ENCODE peak calls at places on chromosomes 4 and X, in ten cellular contexts. One of them, this sample, is unnamed.

GRCh38 chrX:47144626-47145407 is at the start of the genes NDUFB11 and RBM10:
- DNase-seq in fibroblast of mammary gland: peak
- DNase-seq in fibroblast of villous mesenchyme: peak
- DNase-seq in upper lobe of right lung: peak
- DNase-seq in kidney epithelial cell: peak
- DNase-seq in spleen: peak
- DNase-seq in bronchial epithelial cell: peak
- DNase-seq in lower lobe of right lung: peak
- DNase-seq in astrocyte: peak
- DNase-seq in choroid plexus epithelial cell: peak
- DNase-seq in this sample: peak

GRCh38 chrX:105331244-105331643 is 110.8 kb upstream of the TEX13A start:
- DNase-seq in fibroblast of mammary gland: peak
- DNase-seq in fibroblast of villous mesenchyme: peak
- DNase-seq in upper lobe of right lung: no peak
- DNase-seq in kidney epithelial cell: no peak
- DNase-seq in spleen: no peak
- DNase-seq in bronchial epithelial cell: peak
- DNase-seq in lower lobe of right lung: no peak
- DNase-seq in astrocyte: peak
- DNase-seq in choroid plexus epithelial cell: peak
- DNase-seq in this sample: peak

GRCh38 chr4:63085091-63085490 is 1324.2 kb downstream of the TECRL start:
- DNase-seq in fibroblast of mammary gland: no peak
- DNase-seq in fibroblast of villous mesenchyme: no peak
- DNase-seq in upper lobe of right lung: no peak
- DNase-seq in kidney epithelial cell: no peak
- DNase-seq in spleen: no peak
- DNase-seq in bronchial epithelial cell: peak
- DNase-seq in lower lobe of right lung: no peak
- DNase-seq in astrocyte: no peak
- DNase-seq in choroid plexus epithelial cell: peak
- DNase-seq in this sample: no peak

GRCh38 chr4:152807294-152807829 is 27.6 kb downstream of the ARFIP1 start:
- DNase-seq in fibroblast of mammary gland: peak
- DNase-seq in fibroblast of villous mesenchyme: peak
- DNase-seq in upper lobe of right lung: no peak
- DNase-seq in kidney epithelial cell: peak
- DNase-seq in spleen: no peak
- DNase-seq in bronchial epithelial cell: peak
- DNase-seq in lower lobe of right lung: no peak
- DNase-seq in astrocyte: peak
- DNase-seq in choroid plexus epithelial cell: peak
- DNase-seq in this sample: peak

GRCh38 chr4:165175879-165176278 is 31.5 kb upstream of the KLHL2 start:
- DNase-seq in fibroblast of mammary gland: no peak
- DNase-seq in fibroblast of villous mesenchyme: no peak
- DNase-seq in upper lobe of right lung: no peak
- DNase-seq in kidney epithelial cell: no peak
- DNase-seq in spleen: no peak
- DNase-seq in bronchial epithelial cell: no peak
- DNase-seq in lower lobe of right lung: no peak
- DNase-seq in astrocyte: peak
- DNase-seq in choroid plexus epithelial cell: no peak
- DNase-seq in this sample: no peak

GRCh38 chrX:1468250-1468772 is 15.6 kb upstream of the ASMTL start:
- DNase-seq in fibroblast of mammary gland: peak
- DNase-seq in fibroblast of villous mesenchyme: no peak
- DNase-seq in upper lobe of right lung: peak
- DNase-seq in kidney epithelial cell: no peak
- DNase-seq in spleen: peak
- DNase-seq in bronchial epithelial cell: no peak
- DNase-seq in lower lobe of right lung: no peak
- DNase-seq in astrocyte: peak
- DNase-seq in choroid plexus epithelial cell: peak
- DNase-seq in this sample: peak

GRCh38 chr4:140037353-140038030 is 116.5 kb downstream of the MAML3 start:
- DNase-seq in fibroblast of mammary gland: peak
- DNase-seq in fibroblast of villous mesenchyme: peak
- DNase-seq in upper lobe of right lung: no peak
- DNase-seq in kidney epithelial cell: peak
- DNase-seq in spleen: no peak
- DNase-seq in bronchial epithelial cell: peak
- DNase-seq in lower lobe of right lung: no peak
- DNase-seq in astrocyte: peak
- DNase-seq in choroid plexus epithelial cell: peak
- DNase-seq in this sample: peak

GRCh38 chr4:141658316-141658715 is 21.9 kb downstream of the IL15 start:
- DNase-seq in fibroblast of mammary gland: no peak
- DNase-seq in fibroblast of villous mesenchyme: no peak
- DNase-seq in upper lobe of right lung: no peak
- DNase-seq in kidney epithelial cell: no peak
- DNase-seq in spleen: no peak
- DNase-seq in bronchial epithelial cell: no peak
- DNase-seq in lower lobe of right lung: no peak
- DNase-seq in astrocyte: no peak
- DNase-seq in choroid plexus epithelial cell: no peak
- DNase-seq in this sample: no peak

GRCh38 chr4:7320413-7320812 is 114.3 kb downstream of the PSAPL1 start:
- DNase-seq in fibroblast of mammary gland: no peak
- DNase-seq in fibroblast of villous mesenchyme: no peak
- DNase-seq in upper lobe of right lung: no peak
- DNase-seq in kidney epithelial cell: no peak
- DNase-seq in spleen: no peak
- DNase-seq in bronchial epithelial cell: no peak
- DNase-seq in lower lobe of right lung: no peak
- DNase-seq in astrocyte: no peak
- DNase-seq in choroid plexus epithelial cell: no peak
- DNase-seq in this sample: no peak

GRCh38 chr4:20639346-20639745 is 60.9 kb upstream of the PACRGL start:
- DNase-seq in fibroblast of mammary gland: no peak
- DNase-seq in fibroblast of villous mesenchyme: no peak
- DNase-seq in upper lobe of right lung: no peak
- DNase-seq in kidney epithelial cell: no peak
- DNase-seq in spleen: no peak
- DNase-seq in bronchial epithelial cell: no peak
- DNase-seq in lower lobe of right lung: no peak
- DNase-seq in astrocyte: no peak
- DNase-seq in choroid plexus epithelial cell: no peak
- DNase-seq in this sample: no peak

GRCh38 chrX:69507500-69507789 is 3.3 kb downstream of the NALF2 start:
- DNase-seq in fibroblast of mammary gland: no peak
- DNase-seq in fibroblast of villous mesenchyme: no peak
- DNase-seq in upper lobe of right lung: no peak
- DNase-seq in kidney epithelial cell: no peak
- DNase-seq in spleen: no peak
- DNase-seq in bronchial epithelial cell: no peak
- DNase-seq in lower lobe of right lung: no peak
- DNase-seq in astrocyte: no peak
- DNase-seq in choroid plexus epithelial cell: no peak
- DNase-seq in this sample: no peak
- H3K4me3 ChIP-seq in fibroblast of mammary gland: no peak
- H3K4me3 ChIP-seq in fibroblast of villous mesenchyme: no peak
- H3K4me3 ChIP-seq in upper lobe of right lung: no peak
- H3K4me3 ChIP-seq in kidney epithelial cell: no peak
- H3K4me3 ChIP-seq in spleen: no peak
- H3K4me3 ChIP-seq in bronchial epithelial cell: no peak
- H3K4me3 ChIP-seq in lower lobe of right lung: no peak
- H3K4me3 ChIP-seq in astrocyte: no peak
- H3K4me3 ChIP-seq in choroid plexus epithelial cell: no peak
- H3K4me3 ChIP-seq in this sample: no peak

GRCh38 chr4:148214529-148215166 is 227.6 kb downstream of the NR3C2 start:
- DNase-seq in fibroblast of mammary gland: peak
- DNase-seq in fibroblast of villous mesenchyme: no peak
- DNase-seq in upper lobe of right lung: no peak
- DNase-seq in kidney epithelial cell: no peak
- DNase-seq in spleen: no peak
- DNase-seq in bronchial epithelial cell: peak
- DNase-seq in lower lobe of right lung: no peak
- DNase-seq in astrocyte: no peak
- DNase-seq in choroid plexus epithelial cell: no peak
- DNase-seq in this sample: peak

GRCh38 chr4:148216321-148216720 is 225.9 kb downstream of the NR3C2 start:
- DNase-seq in fibroblast of mammary gland: no peak
- DNase-seq in fibroblast of villous mesenchyme: no peak
- DNase-seq in upper lobe of right lung: no peak
- DNase-seq in kidney epithelial cell: no peak
- DNase-seq in spleen: no peak
- DNase-seq in bronchial epithelial cell: no peak
- DNase-seq in lower lobe of right lung: no peak
- DNase-seq in astrocyte: no peak
- DNase-seq in choroid plexus epithelial cell: no peak
- DNase-seq in this sample: no peak

GRCh38 chr4:148215202-148215601 is 227.0 kb downstream of the NR3C2 start:
- DNase-seq in fibroblast of mammary gland: no peak
- DNase-seq in fibroblast of villous mesenchyme: no peak
- DNase-seq in upper lobe of right lung: no peak
- DNase-seq in kidney epithelial cell: no peak
- DNase-seq in spleen: no peak
- DNase-seq in bronchial epithelial cell: no peak
- DNase-seq in lower lobe of right lung: no peak
- DNase-seq in astrocyte: no peak
- DNase-seq in choroid plexus epithelial cell: no peak
- DNase-seq in this sample: no peak

GRCh38 chr4:148211533-148211932 is 230.7 kb downstream of the NR3C2 start:
- DNase-seq in fibroblast of mammary gland: no peak
- DNase-seq in fibroblast of villous mesenchyme: no peak
- DNase-seq in upper lobe of right lung: no peak
- DNase-seq in kidney epithelial cell: no peak
- DNase-seq in spleen: no peak
- DNase-seq in bronchial epithelial cell: no peak
- DNase-seq in lower lobe of right lung: no peak
- DNase-seq in astrocyte: no peak
- DNase-seq in choroid plexus epithelial cell: no peak
- DNase-seq in this sample: no peak

DNA sequence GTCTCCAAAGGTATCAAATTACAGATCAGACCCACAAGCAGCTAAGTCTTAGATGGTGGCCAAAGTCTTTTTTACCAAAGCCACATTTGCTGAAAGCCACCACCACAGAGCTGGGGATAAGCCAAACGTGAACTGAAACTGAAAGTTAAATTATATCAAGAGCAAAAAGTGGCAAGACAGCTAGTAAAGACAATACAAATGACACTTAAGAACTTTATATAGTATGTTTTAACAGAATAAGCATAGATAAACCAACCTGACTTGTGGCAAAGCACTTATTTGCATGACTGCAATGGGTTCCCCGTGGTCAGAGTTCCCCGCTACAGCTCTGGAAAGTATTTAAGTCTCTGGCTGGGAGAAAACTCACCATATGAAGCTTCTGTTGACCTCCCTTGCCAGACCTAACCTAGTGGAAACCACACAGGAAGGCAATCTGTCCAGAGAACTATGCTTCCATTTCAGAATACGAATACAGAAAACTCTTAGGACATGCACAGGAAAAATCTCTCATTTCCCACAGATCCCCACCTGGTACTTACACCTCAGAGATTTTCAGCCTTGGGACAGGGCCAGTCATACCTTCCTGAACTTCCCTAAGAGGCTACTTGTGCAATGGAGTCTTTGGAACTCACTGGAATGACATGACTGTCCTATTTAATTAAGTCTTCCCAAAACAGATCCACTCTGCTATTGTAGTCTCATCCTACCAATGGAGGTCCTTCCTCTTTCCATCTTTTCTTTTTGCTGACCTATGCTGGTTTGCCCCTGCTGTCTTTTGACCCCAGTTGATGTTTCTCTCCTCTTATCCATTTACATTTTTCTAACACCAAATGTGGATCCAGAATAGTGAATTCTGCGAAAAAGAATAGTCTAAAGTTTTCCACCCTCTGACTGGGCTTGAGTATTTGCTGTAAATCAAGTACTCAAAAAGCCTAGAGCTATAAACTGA is 225.1 kb downstream of the NR3C2 start:
- DNase-seq in fibroblast of mammary gland: no peak
- DNase-seq in fibroblast of villous mesenchyme: peak
- DNase-seq in upper lobe of right lung: no peak
- DNase-seq in kidney epithelial cell: no peak
- DNase-seq in spleen: no peak
- DNase-seq in bronchial epithelial cell: no peak
- DNase-seq in lower lobe of right lung: no peak
- DNase-seq in astrocyte: peak
- DNase-seq in choroid plexus epithelial cell: peak
- DNase-seq in this sample: peak
- H3K4me3 ChIP-seq in fibroblast of mammary gland: no peak
- H3K4me3 ChIP-seq in fibroblast of villous mesenchyme: peak
- H3K4me3 ChIP-seq in upper lobe of right lung: peak
- H3K4me3 ChIP-seq in kidney epithelial cell: no peak
- H3K4me3 ChIP-seq in spleen: no peak
- H3K4me3 ChIP-seq in bronchial epithelial cell: no peak
- H3K4me3 ChIP-seq in lower lobe of right lung: peak
- H3K4me3 ChIP-seq in astrocyte: no peak
- H3K4me3 ChIP-seq in choroid plexus epithelial cell: no peak
- H3K4me3 ChIP-seq in this sample: peak

DNA sequence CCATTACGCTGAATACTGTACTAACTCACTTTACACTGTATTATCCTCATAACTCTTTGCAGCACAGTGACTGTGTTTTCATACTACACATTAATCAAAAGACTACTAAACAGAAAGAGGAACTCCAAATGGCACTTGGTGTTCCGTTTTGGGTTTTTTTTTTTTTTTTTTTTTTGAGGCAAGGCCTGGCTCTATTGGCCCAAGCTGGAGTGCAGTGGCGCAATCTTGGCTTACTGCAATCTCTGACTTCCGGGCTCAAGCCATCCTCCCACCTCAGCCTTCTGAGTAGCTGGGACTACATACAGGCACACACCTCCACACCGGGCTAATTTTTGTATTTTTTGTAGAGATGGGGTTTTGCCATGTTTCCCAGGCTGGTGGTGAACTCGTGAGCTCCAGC is 10.7 kb downstream of the KLHL8 start:
- DNase-seq in fibroblast of mammary gland: peak
- DNase-seq in fibroblast of villous mesenchyme: no peak
- DNase-seq in upper lobe of right lung: peak
- DNase-seq in kidney epithelial cell: no peak
- DNase-seq in spleen: peak
- DNase-seq in bronchial epithelial cell: no peak
- DNase-seq in lower lobe of right lung: peak
- DNase-seq in astrocyte: no peak
- DNase-seq in choroid plexus epithelial cell: no peak
- DNase-seq in this sample: peak
- H3K4me3 ChIP-seq in fibroblast of mammary gland: no peak
- H3K4me3 ChIP-seq in fibroblast of villous mesenchyme: no peak
- H3K4me3 ChIP-seq in upper lobe of right lung: no peak
- H3K4me3 ChIP-seq in kidney epithelial cell: no peak
- H3K4me3 ChIP-seq in spleen: peak
- H3K4me3 ChIP-seq in bronchial epithelial cell: no peak
- H3K4me3 ChIP-seq in lower lobe of right lung: no peak
- H3K4me3 ChIP-seq in astrocyte: no peak
- H3K4me3 ChIP-seq in choroid plexus epithelial cell: no peak
- H3K4me3 ChIP-seq in this sample: peak

DNA sequence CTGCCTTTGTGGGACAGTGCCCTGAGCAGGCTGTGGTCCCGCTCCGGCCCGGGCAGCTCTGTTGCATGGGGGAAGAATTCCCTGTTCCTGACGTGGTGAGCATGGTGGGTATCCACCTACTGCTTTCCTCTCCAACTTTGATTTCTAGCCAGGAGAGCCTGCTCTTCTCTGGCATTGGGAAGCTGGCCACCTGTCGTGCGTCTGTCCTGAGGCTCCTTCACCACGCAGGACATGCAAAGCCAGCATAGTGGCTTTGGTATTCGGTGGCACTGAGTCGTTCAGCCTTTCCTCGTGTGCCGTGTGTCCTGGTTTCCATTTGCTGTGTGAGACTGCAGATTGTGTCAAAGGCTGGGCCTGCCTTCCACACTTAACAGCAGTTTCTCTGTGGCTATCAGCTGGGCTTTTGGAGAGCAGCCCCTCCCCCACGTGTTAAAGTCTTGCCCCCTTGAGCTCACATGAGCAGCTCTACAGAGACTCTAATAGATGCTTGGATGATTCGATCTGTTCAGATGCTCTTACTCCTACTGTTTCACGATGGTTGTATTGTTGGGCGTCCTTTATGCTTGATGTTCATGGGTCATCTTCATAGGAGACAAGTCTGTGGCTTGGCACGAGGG is 46.4 kb upstream of the CLCN4 start:
- DNase-seq in fibroblast of mammary gland: no peak
- DNase-seq in fibroblast of villous mesenchyme: no peak
- DNase-seq in upper lobe of right lung: no peak
- DNase-seq in kidney epithelial cell: no peak
- DNase-seq in spleen: no peak
- DNase-seq in bronchial epithelial cell: no peak
- DNase-seq in lower lobe of right lung: no peak
- DNase-seq in astrocyte: no peak
- DNase-seq in choroid plexus epithelial cell: no peak
- DNase-seq in this sample: no peak
- H3K4me3 ChIP-seq in fibroblast of mammary gland: no peak
- H3K4me3 ChIP-seq in fibroblast of villous mesenchyme: no peak
- H3K4me3 ChIP-seq in upper lobe of right lung: no peak
- H3K4me3 ChIP-seq in kidney epithelial cell: no peak
- H3K4me3 ChIP-seq in spleen: no peak
- H3K4me3 ChIP-seq in bronchial epithelial cell: no peak
- H3K4me3 ChIP-seq in lower lobe of right lung: no peak
- H3K4me3 ChIP-seq in astrocyte: no peak
- H3K4me3 ChIP-seq in choroid plexus epithelial cell: no peak
- H3K4me3 ChIP-seq in this sample: no peak